ENCODE peak calls at places on chromosomes 12 and 14, in six cellular contexts. Y is right lobe of liver, D is WTC11, W is Calu3, Q is endodermal cell, O is cardiac fibroblast. X is an unnamed sample.

GRCh38 chr14:77139540-77140342 is 1.9 kb downstream of the ZDHHC22 start:
- DNase-seq in Y (no peak), D (peak), W (peak), Q (peak), O (no peak), X (peak)

GRCh38 chr12:27077586-27077985 is 4.8 kb downstream of the C12orf71 start:
- DNase-seq in Y (no peak), D (no peak), W (no peak), Q (no peak), O (no peak), X (no peak)

GRCh38 chr14:105398726-105399440 is 545 bp downstream of the TEX22 start:
- DNase-seq in Y (no peak), D (no peak), W (peak), Q (no peak), O (peak), X (no peak)

GRCh38 chr14:53193193-53193592 is 40.1 kb upstream of the DDHD1 start:
- DNase-seq in Y (no peak), D (no peak), W (no peak), Q (no peak), O (peak), X (no peak)

GRCh38 chr12:116384629-116385485 is 107.4 kb upstream of the MED13L start:
- DNase-seq in Y (no peak), D (peak), W (no peak), Q (peak), O (peak), X (no peak)

GRCh38 chr12:49622501-49623141 is 740 bp upstream of the PRPF40B start:
- DNase-seq in Y (peak), D (peak), W (peak), Q (peak), O (no peak), X (peak)

GRCh38 chr14:21894003-21894897 is 220.6 kb upstream of the OR4E1 start:
- DNase-seq in Y (no peak), D (peak), W (peak), Q (peak), O (no peak), X (peak)

GRCh38 chr12:6817056-6817455 is 4.6 kb upstream of the GPR162 start:
- DNase-seq in Y (no peak), D (no peak), W (no peak), Q (peak), O (no peak), X (no peak)

GRCh38 chr12:25463005-25463404 is 90.1 kb downstream of the LMNTD1 start:
- DNase-seq in Y (peak), D (no peak), W (no peak), Q (no peak), O (no peak), X (no peak)

GRCh38 chr12:49515266-49515665 is 23.6 kb upstream of the KCNH3 start:
- DNase-seq in Y (no peak), D (no peak), W (peak), Q (no peak), O (peak), X (no peak)

GRCh38 chr12:132593938-132594358 is 16.4 kb downstream of the LRCOL1 start:
- DNase-seq in Y (peak), D (peak), W (peak), Q (peak), O (peak), X (peak)

GRCh38 chr12:105418232-105418631 is 87.7 kb downstream of the C12orf75 start:
- DNase-seq in Y (no peak), D (no peak), W (peak), Q (peak), O (peak), X (no peak)

GRCh38 chr12:5507536-5507935 is 75.6 kb downstream of the NTF3 start:
- DNase-seq in Y (no peak), D (no peak), W (no peak), Q (peak), O (no peak), X (no peak)

GRCh38 chr12:82647853-82648252 is 38.9 kb upstream of the TMTC2 start:
- DNase-seq in Y (no peak), D (no peak), W (no peak), Q (no peak), O (no peak), X (no peak)

GRCh38 chr14:32473476-32473875 is 144.4 kb downstream of the AKAP6 start:
- DNase-seq in Y (peak), D (no peak), W (peak), Q (peak), O (peak), X (no peak)

GRCh38 chr14:100539766-100540140 is 47.5 kb downstream of the BEGAIN start:
- DNase-seq in Y (peak), D (no peak), W (no peak), Q (no peak), O (no peak), X (no peak)

GRCh38 chr14:96245710-96246534 is 10.1 kb upstream of the BDKRB1 start:
- DNase-seq in Y (no peak), D (no peak), W (no peak), Q (no peak), O (no peak), X (no peak)

GRCh38 chr14:95557832-95558231 is 23.0 kb downstream of the GLRX5 start:
- DNase-seq in Y (no peak), D (no peak), W (no peak), Q (peak), O (no peak), X (no peak)

GRCh38 chr12:91178139-91178561 is 4.5 kb downstream of the DCN start:
- DNase-seq in Y (no peak), D (no peak), W (no peak), Q (peak), O (peak), X (no peak)

GRCh38 chr12:50517456-50518048 is 12.8 kb downstream of the DIP2B start:
- DNase-seq in Y (no peak), D (no peak), W (no peak), Q (no peak), O (peak), X (no peak)

GRCh38 chr14:61493996-61494395 is 172.6 kb downstream of the PRKCH start:
- DNase-seq in Y (no peak), D (no peak), W (no peak), Q (no peak), O (no peak), X (no peak)

GRCh38 chr12:81998761-81999378 is 239.7 kb upstream of the PPFIA2 start:
- DNase-seq in Y (no peak), D (no peak), W (no peak), Q (no peak), O (peak), X (no peak)

GRCh38 chr14:63952053-63952932 is 99.5 kb downstream of the SYNE2 start:
- DNase-seq in Y (no peak), D (no peak), W (no peak), Q (no peak), O (no peak), X (no peak)

GRCh38 chr12:68871899-68872298 is 61.1 kb downstream of the CPM start:
- DNase-seq in Y (no peak), D (peak), W (peak), Q (peak), O (peak), X (no peak)

GRCh38 chr12:128818065-128819022 is 5.4 kb downstream of the SLC15A4 start:
- DNase-seq in Y (peak), D (no peak), W (peak), Q (no peak), O (peak), X (no peak)

GRCh38 chr12:131860472-131861260 is 32.5 kb downstream of the MMP17 start:
- DNase-seq in Y (peak), D (peak), W (peak), Q (peak), O (peak), X (no peak)

GRCh38 chr12:126424696-126425095 is 1359.5 kb downstream of the AACS start:
- DNase-seq in Y (no peak), D (no peak), W (no peak), Q (no peak), O (no peak), X (no peak)
- TF ChIP-seq CTCF in Y (no peak), D (no peak), W (no peak), Q (no peak), O (peak), X (no peak)

DNA sequence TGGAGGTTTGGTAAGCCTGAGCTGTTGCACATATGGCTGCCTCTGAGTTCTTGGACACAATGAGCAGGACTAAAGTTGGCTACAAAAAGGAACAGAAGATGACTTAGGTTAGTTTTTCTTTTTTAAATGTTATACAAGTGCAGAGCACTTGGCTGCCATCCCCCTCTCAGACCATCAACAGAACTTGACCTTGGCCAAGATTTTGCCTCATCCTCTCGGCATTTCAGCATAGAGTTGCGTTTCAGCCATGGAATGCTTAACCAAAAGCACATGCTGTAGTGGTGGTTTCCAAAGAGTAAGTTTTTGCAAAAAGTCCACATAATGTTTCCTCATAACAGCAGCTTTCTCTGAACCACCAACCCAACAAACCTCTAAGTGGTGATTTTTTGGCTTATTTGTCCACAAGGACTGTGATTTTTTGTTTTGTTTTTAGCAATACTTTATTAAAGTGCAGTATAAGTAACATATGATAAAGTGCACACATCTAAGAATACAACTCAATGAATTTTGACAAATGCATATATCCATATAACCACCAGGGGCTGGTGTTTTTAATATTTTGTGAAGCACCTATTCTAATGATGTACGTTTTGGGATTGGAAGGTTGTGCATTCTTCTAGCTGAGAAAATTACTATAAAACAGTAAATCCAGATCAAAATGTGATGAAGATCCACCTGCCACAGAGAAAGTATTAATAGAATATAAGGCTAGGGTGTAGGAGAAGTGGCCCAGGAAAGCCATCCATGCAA is 12.1 kb upstream of the GALNT16 start:
- DNase-seq in Y (no peak), D (no peak), W (no peak), Q (no peak), O (peak), X (no peak)
- TF ChIP-seq CTCF in Y (no peak), D (no peak), W (peak), Q (peak), O (peak), X (peak)

DNA sequence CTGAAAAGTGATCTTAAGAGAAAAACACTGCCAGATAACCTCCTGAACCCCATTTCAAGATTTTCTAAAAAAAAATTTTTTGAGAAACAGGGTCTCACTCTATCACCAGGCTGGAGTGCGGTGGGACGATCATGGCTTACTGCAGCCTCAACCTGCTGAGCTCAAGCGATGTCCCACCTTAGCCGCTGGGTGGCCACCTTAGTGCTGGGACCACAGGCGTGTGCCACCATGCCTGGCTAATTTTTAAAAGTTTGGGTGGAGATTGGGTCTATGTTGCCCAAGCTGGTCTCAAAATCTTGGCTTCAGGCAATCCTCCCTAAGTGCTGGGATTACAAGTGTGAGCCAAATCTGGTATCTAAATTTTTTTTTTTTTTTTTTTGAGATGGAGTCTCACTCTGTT is 3.4 kb downstream of the PNMA1 start:
- DNase-seq in Y (no peak), D (no peak), W (no peak), Q (peak), O (no peak), X (no peak)
- TF ChIP-seq CTCF in Y (no peak), D (no peak), W (no peak), Q (peak), O (no peak), X (no peak)

GRCh38 chr14:66315548-66315947 is 170.6 kb upstream of the CCDC196 start:
- DNase-seq in Y (no peak), D (peak), W (no peak), Q (peak), O (no peak), X (no peak)
- TF ChIP-seq CTCF in Y (no peak), D (no peak), W (no peak), Q (peak), O (no peak), X (no peak)

GRCh38 chr12:114636723-114637480 is 47.1 kb downstream of the TBX3 start:
- DNase-seq in Y (no peak), D (peak), W (peak), Q (peak), O (peak), X (no peak)
- TF ChIP-seq CTCF in Y (no peak), D (no peak), W (peak), Q (peak), O (peak), X (peak)

DNA sequence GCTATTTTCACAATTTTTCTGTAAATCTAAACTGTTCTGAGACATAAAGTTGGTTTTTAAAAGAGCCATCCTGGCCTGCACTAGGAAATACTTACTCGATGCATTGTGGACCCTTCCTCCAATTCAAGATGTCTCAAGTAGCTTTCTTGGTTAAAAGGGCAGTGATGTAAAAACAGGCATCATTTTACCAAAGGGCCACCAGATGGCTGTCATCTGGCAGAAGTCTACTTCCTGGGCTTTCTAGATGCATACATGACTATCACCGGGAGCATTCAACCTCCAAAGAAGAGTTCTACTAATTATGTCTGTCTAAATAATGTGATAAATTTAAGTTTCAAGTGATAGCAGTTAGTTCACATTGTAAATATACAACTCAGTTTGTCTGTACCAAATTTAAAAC is 96.8 kb upstream of the FRMD6 start:
- DNase-seq in Y (no peak), D (no peak), W (no peak), Q (no peak), O (peak), X (no peak)
- TF ChIP-seq CTCF in Y (peak), D (no peak), W (no peak), Q (peak), O (peak), X (no peak)

DNA sequence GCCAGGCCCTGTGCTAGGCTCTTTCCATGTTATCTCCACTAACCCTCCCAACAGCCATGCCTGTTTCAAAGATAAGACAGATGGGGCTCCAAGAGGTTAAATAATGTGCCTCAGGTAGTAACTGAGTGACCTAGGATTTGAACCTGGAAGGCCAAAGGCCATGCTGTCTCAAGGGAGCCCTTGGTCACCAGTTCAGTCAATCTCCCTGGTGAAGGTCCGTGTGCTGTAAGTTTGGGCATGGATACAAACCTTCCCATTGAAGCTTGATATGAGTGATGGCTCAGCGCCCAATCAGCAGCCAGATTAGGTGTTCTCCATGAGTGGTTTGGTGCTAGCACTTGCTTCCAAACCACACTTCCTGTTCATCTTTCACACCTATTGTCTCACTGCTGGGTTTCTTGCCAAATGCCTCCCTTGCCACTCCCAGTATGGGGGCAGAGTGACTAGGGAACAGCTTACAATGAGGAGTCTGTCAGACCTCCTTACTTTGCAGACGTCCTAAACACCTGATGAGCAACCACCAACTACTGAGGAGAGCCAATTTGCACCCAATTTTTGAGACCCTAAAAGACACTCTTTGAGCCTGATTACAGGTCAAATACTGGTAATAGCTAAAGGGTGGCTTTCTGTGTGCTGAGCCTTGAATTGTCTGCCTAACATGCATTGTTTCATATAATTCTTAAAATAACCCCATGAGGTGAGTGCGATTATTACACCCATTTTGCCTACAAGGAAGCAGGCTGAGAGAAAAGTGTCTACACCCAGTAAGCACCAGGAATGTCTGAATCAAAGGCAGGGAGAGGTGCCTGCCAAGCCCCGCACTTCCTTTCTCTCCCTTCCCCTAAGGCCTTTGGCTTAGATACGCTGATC is 48.5 kb upstream of the FOS start:
- DNase-seq in Y (peak), D (no peak), W (peak), Q (peak), O (peak), X (no peak)
- TF ChIP-seq CTCF in Y (peak), D (no peak), W (peak), Q (peak), O (peak), X (no peak)

X was measured in nephron progenitor cell.